ENCODE peak calls at places on chromosomes 5 and 9, in four cellular contexts. B is Panc1, G is HCT116, T is Right ventricle myocardium superior. I is an unnamed sample.

GRCh38 chr9:76433406-76433805 is 25.6 kb upstream of the GCNT1 start:
- DNase-seq in B (no peak), G (no peak), T (no peak), I (no peak)

GRCh38 chr9:36603006-36603405 is 30.3 kb downstream of the MELK start:
- DNase-seq in B (no peak), G (no peak), T (no peak), I (no peak)

GRCh38 chr9:134489621-134490380 is 151.8 kb upstream of the COL5A1 start:
- DNase-seq in B (no peak), G (no peak), T (no peak), I (no peak)

GRCh38 chr5:62731011-62731410 is 152.4 kb downstream of the LRRC70 start:
- DNase-seq in B (no peak), G (no peak), T (no peak), I (no peak)

GRCh38 chr5:37875051-37875787 is 35.4 kb upstream of the GDNF start:
- DNase-seq in B (no peak), G (no peak), T (no peak), I (no peak)

GRCh38 chr9:35518981-35519679 is 29.2 kb downstream of the RUSC2 start:
- DNase-seq in B (no peak), G (no peak), T (no peak), I (no peak)

GRCh38 chr9:27151693-27152397 is 42.8 kb downstream of the TEK start:
- DNase-seq in B (no peak), G (no peak), T (no peak), I (no peak)

GRCh38 chr5:8827701-8828100 is 718.2 kb downstream of the SEMA5A start:
- DNase-seq in B (no peak), G (no peak), T (no peak), I (no peak)

GRCh38 chr5:59798862-59799667 is 94.5 kb downstream of the PDE4D start:
- DNase-seq in B (no peak), G (no peak), T (no peak), I (no peak)

GRCh38 chr5:97365918-97366317 is 182.9 kb upstream of the RIOK2 start:
- DNase-seq in B (no peak), G (no peak), T (no peak), I (no peak)

GRCh38 chr9:133991211-133991921 is 758 bp downstream of the VAV2 start:
- DNase-seq in B (no peak), G (no peak), T (peak), I (no peak)

I was measured in type B pancreatic cell.